ENCODE peak calls at places on chromosome 3, in seven cellular contexts. One of them, this sample, is unnamed.

GRCh38 chr3:42780892-42781700 is 8.0 kb upstream of the CCDC13 start:
- DNase-seq in T-helper 17 cell: no peak
- DNase-seq in SHP77: peak
- DNase-seq in Caco-2: no peak
- DNase-seq in NCI-H2107: peak
- DNase-seq in Ammon's horn: peak
- DNase-seq in stimulated activated CD4-positive, alpha-beta T cell treated with anti-CD3 and anti-CD28 coated beads, Interleukin-1b, Interleukin-23, amount 100 ng/mL, for 1 hour: no peak
- DNase-seq in this sample: peak

GRCh38 chr3:196179380-196180308 is 31.6 kb downstream of the ZDHHC19 start:
- DNase-seq in T-helper 17 cell: peak
- DNase-seq in SHP77: peak
- DNase-seq in Caco-2: no peak
- DNase-seq in NCI-H2107: peak
- DNase-seq in Ammon's horn: peak
- DNase-seq in stimulated activated CD4-positive, alpha-beta T cell treated with anti-CD3 and anti-CD28 coated beads, Interleukin-1b, Interleukin-23, amount 100 ng/mL, for 1 hour: peak
- DNase-seq in this sample: peak

GRCh38 chr3:109137766-109138165 is 1.2 kb downstream of the C3orf85 start:
- DNase-seq in T-helper 17 cell: no peak
- DNase-seq in SHP77: no peak
- DNase-seq in Caco-2: no peak
- DNase-seq in NCI-H2107: no peak
- DNase-seq in Ammon's horn: no peak
- DNase-seq in stimulated activated CD4-positive, alpha-beta T cell treated with anti-CD3 and anti-CD28 coated beads, Interleukin-1b, Interleukin-23, amount 100 ng/mL, for 1 hour: no peak
- DNase-seq in this sample: no peak

GRCh38 chr3:133573054-133573628 is 345 bp upstream of the CDV3 start:
- DNase-seq in T-helper 17 cell: peak
- DNase-seq in SHP77: no peak
- DNase-seq in Caco-2: peak
- DNase-seq in NCI-H2107: no peak
- DNase-seq in Ammon's horn: peak
- DNase-seq in stimulated activated CD4-positive, alpha-beta T cell treated with anti-CD3 and anti-CD28 coated beads, Interleukin-1b, Interleukin-23, amount 100 ng/mL, for 1 hour: peak
- DNase-seq in this sample: peak

GRCh38 chr3:196287066-196287404 is 491 bp downstream of the PCYT1A start:
- DNase-seq in T-helper 17 cell: no peak
- DNase-seq in SHP77: no peak
- DNase-seq in Caco-2: no peak
- DNase-seq in NCI-H2107: no peak
- DNase-seq in Ammon's horn: no peak
- DNase-seq in stimulated activated CD4-positive, alpha-beta T cell treated with anti-CD3 and anti-CD28 coated beads, Interleukin-1b, Interleukin-23, amount 100 ng/mL, for 1 hour: no peak
- DNase-seq in this sample: peak

GRCh38 chr3:141441381-141442365 is 45.2 kb upstream of the RASA2 start:
- DNase-seq in T-helper 17 cell: peak
- DNase-seq in SHP77: peak
- DNase-seq in Caco-2: peak
- DNase-seq in NCI-H2107: no peak
- DNase-seq in Ammon's horn: peak
- DNase-seq in stimulated activated CD4-positive, alpha-beta T cell treated with anti-CD3 and anti-CD28 coated beads, Interleukin-1b, Interleukin-23, amount 100 ng/mL, for 1 hour: peak
- DNase-seq in this sample: peak

GRCh38 chr3:168705412-168705811 is 609.7 kb upstream of the GOLIM4 start:
- DNase-seq in T-helper 17 cell: no peak
- DNase-seq in SHP77: no peak
- DNase-seq in Caco-2: no peak
- DNase-seq in NCI-H2107: no peak
- DNase-seq in Ammon's horn: no peak
- DNase-seq in stimulated activated CD4-positive, alpha-beta T cell treated with anti-CD3 and anti-CD28 coated beads, Interleukin-1b, Interleukin-23, amount 100 ng/mL, for 1 hour: no peak
- DNase-seq in this sample: no peak

GRCh38 chr3:184366619-184367321 is 5.3 kb downstream of the POLR2H start:
- DNase-seq in T-helper 17 cell: no peak
- DNase-seq in SHP77: no peak
- DNase-seq in Caco-2: no peak
- DNase-seq in NCI-H2107: no peak
- DNase-seq in Ammon's horn: no peak
- DNase-seq in stimulated activated CD4-positive, alpha-beta T cell treated with anti-CD3 and anti-CD28 coated beads, Interleukin-1b, Interleukin-23, amount 100 ng/mL, for 1 hour: no peak
- DNase-seq in this sample: no peak

GRCh38 chr3:60456180-60456579 is 795.1 kb downstream of the FHIT start:
- DNase-seq in T-helper 17 cell: no peak
- DNase-seq in SHP77: no peak
- DNase-seq in Caco-2: no peak
- DNase-seq in NCI-H2107: no peak
- DNase-seq in Ammon's horn: no peak
- DNase-seq in stimulated activated CD4-positive, alpha-beta T cell treated with anti-CD3 and anti-CD28 coated beads, Interleukin-1b, Interleukin-23, amount 100 ng/mL, for 1 hour: no peak
- DNase-seq in this sample: no peak

GRCh38 chr3:187027531-187027936 is 97.2 kb downstream of the ST6GAL1 start:
- DNase-seq in T-helper 17 cell: peak
- DNase-seq in SHP77: no peak
- DNase-seq in Caco-2: no peak
- DNase-seq in NCI-H2107: no peak
- DNase-seq in Ammon's horn: no peak
- DNase-seq in stimulated activated CD4-positive, alpha-beta T cell treated with anti-CD3 and anti-CD28 coated beads, Interleukin-1b, Interleukin-23, amount 100 ng/mL, for 1 hour: peak
- DNase-seq in this sample: no peak

GRCh38 chr3:13841826-13842225 is 38.0 kb downstream of the WNT7A start:
- DNase-seq in T-helper 17 cell: no peak
- DNase-seq in SHP77: no peak
- DNase-seq in Caco-2: no peak
- DNase-seq in NCI-H2107: no peak
- DNase-seq in Ammon's horn: no peak
- DNase-seq in stimulated activated CD4-positive, alpha-beta T cell treated with anti-CD3 and anti-CD28 coated beads, Interleukin-1b, Interleukin-23, amount 100 ng/mL, for 1 hour: no peak
- DNase-seq in this sample: no peak

GRCh38 chr3:138468886-138469285 is 34.5 kb downstream of the ESYT3 start:
- DNase-seq in T-helper 17 cell: no peak
- DNase-seq in SHP77: no peak
- DNase-seq in Caco-2: no peak
- DNase-seq in NCI-H2107: no peak
- DNase-seq in Ammon's horn: peak
- DNase-seq in stimulated activated CD4-positive, alpha-beta T cell treated with anti-CD3 and anti-CD28 coated beads, Interleukin-1b, Interleukin-23, amount 100 ng/mL, for 1 hour: no peak
- DNase-seq in this sample: no peak

GRCh38 chr3:72335458-72336050 is 512.7 kb downstream of the SHQ1 start:
- DNase-seq in T-helper 17 cell: no peak
- DNase-seq in SHP77: no peak
- DNase-seq in Caco-2: no peak
- DNase-seq in NCI-H2107: no peak
- DNase-seq in Ammon's horn: no peak
- DNase-seq in stimulated activated CD4-positive, alpha-beta T cell treated with anti-CD3 and anti-CD28 coated beads, Interleukin-1b, Interleukin-23, amount 100 ng/mL, for 1 hour: no peak
- DNase-seq in this sample: no peak

GRCh38 chr3:42061042-42061710 is 30.0 kb upstream of the TRAK1 start:
- DNase-seq in T-helper 17 cell: no peak
- DNase-seq in SHP77: no peak
- DNase-seq in Caco-2: no peak
- DNase-seq in NCI-H2107: no peak
- DNase-seq in Ammon's horn: no peak
- DNase-seq in stimulated activated CD4-positive, alpha-beta T cell treated with anti-CD3 and anti-CD28 coated beads, Interleukin-1b, Interleukin-23, amount 100 ng/mL, for 1 hour: no peak
- DNase-seq in this sample: no peak